ENCODE peak calls at places on chromosomes 3 and 15, in four cellular contexts. U is neuronal stem cell, V is H9, J is mesendoderm. F is an unnamed sample.
A peak's percentile ranks its signal among the peaks of the same experiment; 100 is the strongest.

GRCh38 chr15:86016750-86017149 is 62.9 kb upstream of the AGBL1 start:
- DNase-seq in V (no peak), J (peak; percentile 7), U (no peak), F (no peak)

GRCh38 chr3:21803604-21804003 is 52.6 kb upstream of the ZNF385D start:
- DNase-seq in U (no peak), J (no peak), V (no peak), F (no peak)

GRCh38 chr3:17800232-17800631 is 57.8 kb upstream of the TBC1D5 start:
- DNase-seq in V (no peak), J (no peak), U (no peak), F (no peak)

GRCh38 chr3:125123906-125124305 is 68.1 kb upstream of the HEG1 start:
- DNase-seq in U (no peak), J (no peak), V (no peak), F (no peak)

GRCh38 chr3:151770941-151771340 is 37.2 kb downstream of the AADACL2 start:
- DNase-seq in V (no peak), J (no peak), U (no peak), F (no peak)

GRCh38 chr3:113507501-113508067 is 7.4 kb downstream of the SPICE1 start:
- DNase-seq in V (no peak), U (no peak), J (no peak), F (no peak)

GRCh38 chr15:92634641-92635272 is 20.8 kb downstream of the FAM174B start:
- DNase-seq in V (no peak), U (no peak), J (peak; percentile 90), F (peak; percentile 29)

GRCh38 chr3:132911741-132912415 is 126.3 kb upstream of the TMEM108 start:
- DNase-seq in V (no peak), U (no peak), J (no peak), F (no peak)

GRCh38 chr3:195045481-195045880 is 225.5 kb downstream of the XXYLT1 start:
- DNase-seq in V (peak; percentile 33), J (no peak), U (no peak), F (no peak)

GRCh38 chr3:149352556-149352955 is 19.1 kb upstream of the TM4SF18 start:
- DNase-seq in J (peak; percentile 87), U (peak; percentile 27), V (peak; percentile 88), F (peak; percentile 83)

GRCh38 chr3:55897573-55898224 is 410.6 kb upstream of the WNT5A start:
- DNase-seq in J (peak; percentile 83), U (peak; percentile 30), V (no peak), F (no peak)

GRCh38 chr15:89017370-89018066 is 70.7 kb upstream of the ABHD2 start:
- DNase-seq in V (peak; percentile 88), U (peak; percentile 80), J (peak; percentile 90), F (peak; percentile 98)

GRCh38 chr3:46612324-46612723 is at the start of gene FAM240A:
- DNase-seq in U (no peak), J (no peak), V (no peak), F (peak; percentile 39)

GRCh38 chr3:126005951-126006350 is 37.0 kb downstream of the ROPN1B start:
- DNase-seq in U (no peak), J (no peak), V (no peak), F (no peak)

GRCh38 chr15:36887214-36888017 is 212.9 kb downstream of the MEIS2 start:
- DNase-seq in J (peak; percentile 48), U (peak; percentile 47), V (peak; percentile 54), F (no peak)

GRCh38 chr15:31824009-31824408 is 206.3 kb upstream of the CHRNA7 start:
- DNase-seq in U (no peak), V (no peak), J (no peak), F (no peak)

GRCh38 chr3:48678566-48679380 is 6.9 kb downstream of the NCKIPSD start:
- DNase-seq in J (no peak), U (no peak), V (no peak), F (no peak)
- H2AK5ac ChIP-seq in J (no peak overlapping the region), U (no peak overlapping the region), V (no peak overlapping the region), F (no peak overlapping the region)

GRCh38 chr15:48603922-48604321 is 41.6 kb downstream of the FBN1 start:
- DNase-seq in J (no peak), U (no peak), V (no peak), F (no peak)
- H2AK5ac ChIP-seq in J (no peak overlapping the region), U (no peak overlapping the region), V (no peak overlapping the region), F (no peak overlapping the region)

GRCh38 chr3:87982421-87982820 is 76.4 kb downstream of the CGGBP1 start:
- DNase-seq in U (no peak), V (no peak), J (no peak), F (no peak)
- H2AK5ac ChIP-seq in U (no peak overlapping the region), V (no peak overlapping the region), J (no peak overlapping the region), F (no peak overlapping the region)

GRCh38 chr3:116443096-116443793 is 2.0 kb downstream of the LSAMP start:
- DNase-seq in U (no peak), V (no peak), J (no peak), F (no peak)

GRCh38 chr3:116445291-116445841 is at the start of gene LSAMP:
- DNase-seq in V (peak; percentile 81), J (peak; percentile 75), U (peak; percentile 78), F (peak; percentile 63)

GRCh38 chr3:116444099-116444700 is 1.1 kb downstream of the LSAMP start:
- DNase-seq in V (no peak), J (no peak), U (no peak), F (no peak)

GRCh38 chr3:116446037-116446436 is 750 bp upstream of the LSAMP start:
- DNase-seq in J (no peak), U (no peak), V (no peak), F (no peak)

GRCh38 chr3:116444819-116445290 is 432 bp downstream of the LSAMP start:
- DNase-seq in J (no peak), V (peak; percentile 39), U (no peak), F (peak; percentile 61)
- H2AK5ac ChIP-seq in J (no peak overlapping the region), V (no peak overlapping the region), U (no peak overlapping the region), F (no peak overlapping the region)

GRCh38 chr3:187293514-187293870 is 2.0 kb upstream of the MASP1 start:
- DNase-seq in U (no peak), J (no peak), V (no peak), F (no peak)

GRCh38 chr3:187292186-187292585 is 649 bp upstream of the MASP1 start:
- DNase-seq in J (no peak), U (no peak), V (no peak), F (no peak)

GRCh38 chr3:187295635-187296034 is 4.1 kb upstream of the MASP1 start:
- DNase-seq in J (peak; percentile 59), V (no peak), U (no peak), F (no peak)

GRCh38 chr3:187292631-187293513 is 1.3 kb upstream of the MASP1 start:
- DNase-seq in V (no peak), J (no peak), U (no peak), F (no peak)

GRCh38 chr3:187293977-187294376 is 2.4 kb upstream of the MASP1 start:
- DNase-seq in U (no peak), J (no peak), V (no peak), F (no peak)
- H2AK5ac ChIP-seq in U (no peak overlapping the region), J (no peak overlapping the region), V (no peak overlapping the region), F (no peak overlapping the region)

GRCh38 chr15:68303560-68304436 is 26.3 kb downstream of the FEM1B start:
- DNase-seq in V (peak; percentile 29), U (no peak), J (no peak), F (no peak)

GRCh38 chr15:68301300-68301699 is 23.8 kb downstream of the FEM1B start:
- DNase-seq in J (no peak), U (no peak), V (no peak), F (no peak)

GRCh38 chr15:68304611-68305337 is 27.2 kb downstream of the FEM1B start:
- DNase-seq in V (peak; percentile 77), U (no peak), J (peak; percentile 90), F (peak; percentile 63)

GRCh38 chr15:68303134-68303533 is 25.6 kb downstream of the FEM1B start:
- DNase-seq in U (no peak), V (no peak), J (no peak), F (no peak)

GRCh38 chr15:68302729-68303128 is 25.2 kb downstream of the FEM1B start:
- DNase-seq in J (no peak), V (no peak), U (no peak), F (peak; percentile 44)
- H2AK5ac ChIP-seq in J (no peak overlapping the region), V (no peak overlapping the region), U (peak overlapping the region; percentile 57), F (no peak overlapping the region)

GRCh38 chr3:184687363-184688049 is 24.4 kb downstream of the MAGEF1 start:
- DNase-seq in U (no peak), V (no peak), J (no peak), F (no peak)
- H2AK5ac ChIP-seq in U (peak overlapping the region; percentile 82), V (no peak overlapping the region), J (no peak overlapping the region), F (no peak overlapping the region)

F was measured in H1.